ENCODE peak calls at places on chromosomes 16 and 17, in four cellular contexts. P is H7, V is AG20443, F is dorsolateral prefrontal cortex. D is an unnamed sample.

GRCh38 chr16:1990336-1991134 is 765 bp downstream of the SYNGR3 start:
- DNase-seq in P (peak), V (no peak), F (peak), D (peak)

GRCh38 chr17:1783834-1784611 is 22.2 kb downstream of the SERPINF1 start:
- DNase-seq in P (peak), V (peak), F (no peak), D (peak)

GRCh38 chr17:62819511-62820221 is 11.6 kb upstream of the MARCHF10 start:
- DNase-seq in P (peak), V (peak), F (no peak), D (no peak)

GRCh38 chr16:31181102-31181830 is 1.3 kb downstream of the FUS start:
- DNase-seq in P (no peak), V (peak), F (peak), D (no peak)

GRCh38 chr16:12231666-12232065 is 255.1 kb downstream of the SNX29 start:
- DNase-seq in P (no peak), V (peak), F (no peak), D (no peak)

GRCh38 chr16:89906141-89907025 is 12.3 kb upstream of the MC1R start:
- DNase-seq in P (no peak), V (no peak), F (no peak), D (no peak)

GRCh38 chr17:14873540-14873939 is 391.6 kb downstream of the PMP22 start:
- DNase-seq in P (no peak), V (no peak), F (no peak), D (no peak)

GRCh38 chr17:76710863-76711611 is at the start of gene MXRA7:
- DNase-seq in P (peak), V (peak), F (peak), D (peak)

GRCh38 chr16:81748476-81749198 is 30.5 kb upstream of the PLCG2 start:
- DNase-seq in P (peak), V (no peak), F (no peak), D (no peak)

GRCh38 chr16:27800817-27801216 is 250.9 kb downstream of the KATNIP start:
- DNase-seq in P (no peak), V (no peak), F (no peak), D (no peak)

GRCh38 chr17:77772461-77772897 is 186.0 kb upstream of the TNRC6C start:
- DNase-seq in P (peak), V (peak), F (no peak), D (no peak)

GRCh38 chr16:50318796-50319578 is 49.8 kb downstream of the BRD7 start:
- DNase-seq in P (no peak), V (no peak), F (no peak), D (no peak)

GRCh38 chr17:64077409-64077808 is 52.5 kb downstream of the ERN1 start:
- DNase-seq in P (no peak), V (no peak), F (no peak), D (no peak)

GRCh38 chr16:86050111-86050510 is 151.1 kb downstream of the IRF8 start:
- DNase-seq in P (no peak), V (no peak), F (peak), D (no peak)

GRCh38 chr17:17855976-17856375 is 19.2 kb upstream of the SREBF1 start:
- DNase-seq in P (no peak), V (no peak), F (no peak), D (peak)

GRCh38 chr17:79819534-79820276 is 19.5 kb downstream of the CBX4 start:
- DNase-seq in P (no peak), V (no peak), F (no peak), D (no peak)

GRCh38 chr17:45144199-45145034 is 3.9 kb upstream of the HEXIM1 start:
- DNase-seq in P (peak), V (peak), F (no peak), D (peak)

GRCh38 chr16:26645629-26646028 is 421.1 kb upstream of the C16orf82 start:
- DNase-seq in P (peak), V (no peak), F (peak), D (no peak)

GRCh38 chr16:46620265-46621005 is 744 bp downstream of the SHCBP1 start:
- DNase-seq in P (no peak), V (peak), F (no peak), D (no peak)

GRCh38 chr17:20944014-20944905 is 98.6 kb downstream of the USP22 start:
- DNase-seq in P (peak), V (no peak), F (no peak), D (no peak)